ENCODE peak calls at places on chromosomes 1 and 21, in nine cellular contexts. U, C, Z, X, E, V, N, P and S are unnamed samples.

GRCh38 chr21:18705971-18706370 is 302.4 kb upstream of the TMPRSS15 start:
- DNase-seq in N (no peak), V (no peak), P (peak), U (no peak), C (no peak), E (no peak), Z (no peak), X (no peak), S (no peak)

GRCh38 chr1:200336111-200336845 is 73.6 kb downstream of the ZNF281 start:
- DNase-seq in Z (no peak), P (peak), U (no peak), V (no peak), E (no peak), C (peak), X (peak), N (no peak), S (no peak)

GRCh38 chr1:155729031-155729898 is 40.4 kb downstream of the DAP3 start:
- DNase-seq in E (no peak), P (peak), C (peak), V (peak), N (peak), U (peak), X (peak), Z (peak), S (no peak)

GRCh38 chr1:205443585-205444299 is 12.1 kb downstream of the BLACAT1 start:
- DNase-seq in N (no peak), X (no peak), Z (no peak), E (no peak), U (no peak), V (no peak), C (no peak), P (no peak), S (no peak)

GRCh38 chr1:156841289-156841855 is 17.5 kb downstream of the INSRR start:
- DNase-seq in N (no peak), C (no peak), X (peak), P (no peak), U (no peak), Z (no peak), E (peak), V (no peak), S (no peak)

GRCh38 chr21:42626171-42626570 is 27.2 kb upstream of the PDE9A start:
- DNase-seq in N (no peak), C (no peak), X (no peak), P (no peak), V (no peak), U (no peak), Z (no peak), E (no peak), S (no peak)

GRCh38 chr1:240237305-240237721 is 145.6 kb downstream of the FMN2 start:
- DNase-seq in X (no peak), C (no peak), Z (peak), U (no peak), N (no peak), V (no peak), P (peak), E (no peak), S (no peak)

GRCh38 chr1:239308701-239309333 is 77.6 kb upstream of the CHRM3 start:
- DNase-seq in P (peak), N (no peak), Z (peak), X (peak), U (no peak), E (no peak), V (peak), C (no peak), S (no peak)

GRCh38 chr1:12014141-12014981 is 4.9 kb upstream of the MIIP start:
- DNase-seq in X (peak), N (no peak), U (no peak), C (no peak), V (peak), P (peak), Z (no peak), E (no peak), S (no peak)

GRCh38 chr1:183349201-183349711 is 68.9 kb downstream of the NMNAT2 start:
- DNase-seq in E (no peak), C (no peak), N (no peak), U (no peak), V (no peak), P (no peak), X (peak), Z (no peak), S (no peak)

GRCh38 chr1:6464514-6464836 is 1.5 kb downstream of the TNFRSF25 start:
- DNase-seq in C (no peak), N (no peak), X (no peak), P (peak), Z (no peak), V (no peak), U (no peak), E (no peak), S (no peak)

GRCh38 chr1:220189750-220190347 is 82.4 kb downstream of the RAB3GAP2 start:
- DNase-seq in X (no peak), E (no peak), V (peak), U (peak), N (no peak), Z (peak), C (no peak), P (no peak), S (no peak)

GRCh38 chr1:38508272-38508671 is 351.3 kb downstream of the RRAGC start:
- DNase-seq in X (peak), U (no peak), V (no peak), E (no peak), P (no peak), N (no peak), Z (no peak), C (no peak), S (no peak)

GRCh38 chr21:43905726-43906455 is 40.9 kb downstream of the AGPAT3 start:
- DNase-seq in X (no peak), V (no peak), P (no peak), E (no peak), U (no peak), C (no peak), Z (no peak), N (no peak), S (no peak)

GRCh38 chr1:52637946-52638345 is 5.0 kb downstream of the SHISAL2A start:
- DNase-seq in Z (no peak), P (no peak), C (no peak), N (no peak), E (no peak), U (no peak), X (no peak), V (no peak), S (no peak)

GRCh38 chr1:8027748-8028631 is 1.9 kb upstream of the ERRFI1 start:
- DNase-seq in U (no peak), P (peak), C (no peak), E (no peak), N (no peak), Z (peak), V (no peak), X (no peak), S (no peak)

GRCh38 chr1:91166106-91166712 is 144.4 kb upstream of the ZNF644 start:
- DNase-seq in X (peak), C (peak), Z (no peak), V (peak), U (no peak), N (peak), E (peak), P (peak), S (no peak)

GRCh38 chr1:109427171-109427467 is 871 bp upstream of the PSMA5 start:
- DNase-seq in P (no peak), E (no peak), C (no peak), X (no peak), N (no peak), U (no peak), V (no peak), Z (no peak), S (no peak)

GRCh38 chr1:58896211-58897183 is 112.7 kb upstream of the JUN start:
- DNase-seq in P (peak), Z (no peak), U (no peak), E (no peak), N (no peak), V (no peak), X (no peak), C (no peak), S (no peak)

GRCh38 chr1:90616395-90616794 is 100.7 kb downstream of the BARHL2 start:
- DNase-seq in U (no peak), N (no peak), V (peak), P (peak), C (no peak), E (no peak), X (peak), Z (no peak), S (no peak)

GRCh38 chr1:235329139-235329808 is 904 bp downstream of the GGPS1 start:
- DNase-seq in N (peak), Z (no peak), X (peak), E (peak), V (peak), P (peak), U (peak), C (no peak), S (peak)

GRCh38 chr1:66445492-66446181 is 88.3 kb upstream of the SGIP1 start:
- DNase-seq in V (peak), U (no peak), E (peak), Z (no peak), C (no peak), X (no peak), P (no peak), N (peak), S (no peak)

GRCh38 chr1:159318784-159319551 is 16.8 kb downstream of the FCER1A start:
- DNase-seq in U (no peak), V (no peak), E (no peak), N (no peak), C (no peak), Z (no peak), P (no peak), X (no peak), S (no peak)

GRCh38 chr1:112515311-112516009 is 6.7 kb downstream of the WNT2B start:
- DNase-seq in C (no peak), U (peak), N (no peak), Z (no peak), V (no peak), P (peak), X (peak), E (no peak), S (peak)

GRCh38 chr1:182163821-182164223 is 102.3 kb upstream of the ZNF648 start:
- DNase-seq in N (no peak), P (no peak), X (no peak), U (no peak), Z (no peak), V (no peak), C (no peak), E (no peak), S (no peak)

GRCh38 chr1:111963985-111964738 is 25.3 kb downstream of the KCND3 start:
- DNase-seq in P (no peak), C (no peak), X (peak), V (no peak), U (no peak), N (no peak), Z (no peak), E (no peak), S (no peak)

GRCh38 chr1:12654657-12655056 is 10.8 kb downstream of the AADACL4 start:
- DNase-seq in P (no peak), V (no peak), Z (no peak), X (no peak), U (no peak), C (no peak), N (no peak), E (no peak), S (no peak)

GRCh38 chr1:177862916-177863315 is 106.9 kb downstream of the SEC16B start:
- DNase-seq in U (no peak), C (no peak), E (no peak), P (no peak), N (no peak), X (no peak), Z (no peak), V (no peak), S (no peak)

GRCh38 chr1:229042482-229042881 is 228.4 kb upstream of the RAB4A start:
- DNase-seq in X (no peak), C (no peak), Z (no peak), U (no peak), E (no peak), N (no peak), P (no peak), V (no peak), S (no peak)

GRCh38 chr1:12143631-12144155 is 23.1 kb upstream of the TNFRSF1B start:
- DNase-seq in P (peak), X (no peak), V (peak), N (no peak), U (no peak), Z (peak), C (no peak), E (no peak), S (no peak)

GRCh38 chr1:192756314-192756713 is 52.5 kb upstream of the RGS2 start:
- DNase-seq in C (no peak), V (no peak), P (peak), Z (no peak), X (no peak), E (no peak), U (no peak), N (no peak), S (no peak)

GRCh38 chr1:107707111-107707510 is 257.9 kb downstream of the VAV3 start:
- DNase-seq in P (no peak), C (no peak), Z (no peak), U (no peak), X (no peak), N (no peak), V (peak), E (no peak), S (no peak)